ENCODE peak calls at places on chromosomes 3 and 15, in six cellular contexts. W is astrocyte, T is right cardiac atrium, U is GM23248, C is vagina, X is left lung. Q is an unnamed sample.

GRCh38 chr15:53588773-53589172 is 170.7 kb downstream of the WDR72 start:
- DNase-seq in W (peak; percentile 72), T (no peak), U (peak; percentile 2), C (no peak), X (no peak), Q (no peak)

GRCh38 chr3:146265720-146266119 is 14.8 kb upstream of the PLSCR4 start:
- DNase-seq in W (no peak), T (no peak), U (no peak), C (no peak), X (no peak), Q (no peak)

GRCh38 chr15:31280831-31281216 is 45.8 kb upstream of the KLF13 start:
- DNase-seq in W (no peak), T (no peak), U (no peak), C (peak; percentile 81), X (no peak), Q (no peak)

GRCh38 chr3:197520311-197521276 is 35.2 kb downstream of the BDH1 start:
- DNase-seq in W (peak; percentile 72), T (no peak), U (no peak), C (no peak), X (peak; percentile 76), Q (peak; percentile 98)

GRCh38 chr15:57994468-57995154 is 70.9 kb downstream of the ALDH1A2 start:
- DNase-seq in W (no peak), T (no peak), U (no peak), C (no peak), X (no peak), Q (peak; percentile 4)

GRCh38 chr3:12541625-12542024 is 3.7 kb downstream of the MKRN2OS start:
- DNase-seq in W (no peak), T (no peak), U (no peak), C (no peak), X (no peak), Q (no peak)

GRCh38 chr3:126441256-126441880 is 34.3 kb downstream of the ZXDC start:
- DNase-seq in W (no peak), T (no peak), U (no peak), C (peak; percentile 67), X (peak; percentile 71), Q (no peak)

GRCh38 chr15:48966595-48967301 is 3.0 kb upstream of the SHC4 start:
- DNase-seq in W (peak; percentile 87), T (no peak), U (peak; percentile 62), C (no peak), X (no peak), Q (peak; percentile 30)

GRCh38 chr15:47431501-47431900 is 285.8 kb upstream of the SEMA6D start:
- DNase-seq in W (peak; percentile 90), T (no peak), U (peak; percentile 61), C (no peak), X (no peak), Q (no peak)

GRCh38 chr3:194142156-194142910 is 6.4 kb downstream of the HES1 start:
- DNase-seq in W (no peak), T (peak; percentile 69), U (peak; percentile 35), C (no peak), X (no peak), Q (no peak)
- H3K27ac ChIP-seq in W (peak overlapping the region; percentile 98), T (peak overlapping the region; percentile 98), U (peak overlapping the region; percentile 93), C (peak overlapping the region; percentile 86), X (peak overlapping the region; percentile 91), Q (peak overlapping the region; percentile 97)

GRCh38 chr15:65055201-65055870 is 10.1 kb downstream of the SLC51B start:
- DNase-seq in W (peak; percentile 46), T (no peak), U (peak; percentile 56), C (no peak), X (no peak), Q (peak; percentile 65)

GRCh38 chr15:65052956-65053355 is 7.8 kb downstream of the SLC51B start:
- DNase-seq in W (no peak), T (no peak), U (no peak), C (no peak), X (no peak), Q (no peak)

GRCh38 chr15:65056106-65056505 is 10.9 kb downstream of the SLC51B start:
- DNase-seq in W (no peak), T (no peak), U (no peak), C (no peak), X (no peak), Q (no peak)

GRCh38 chr15:65056868-65057548 is 10.8 kb downstream of the RASL12 start:
- DNase-seq in W (peak; percentile 51), T (no peak), U (no peak), C (no peak), X (no peak), Q (no peak)

GRCh38 chr15:65054333-65055200 is 9.4 kb downstream of the SLC51B start:
- DNase-seq in W (no peak), T (peak; percentile 77), U (peak; percentile 82), C (no peak), X (peak; percentile 86), Q (peak; percentile 81)
- H3K4me1 ChIP-seq in W (peaks cover 23% of the 10 kb centered on the region), T (peaks cover 21% of the 10 kb centered on the region), U (peaks cover 2% of the 10 kb centered on the region), C (peaks cover 38% of the 10 kb centered on the region), X (no peaks in the 10 kb centered on the region), Q (peaks cover 34% of the 10 kb centered on the region)

DNA sequence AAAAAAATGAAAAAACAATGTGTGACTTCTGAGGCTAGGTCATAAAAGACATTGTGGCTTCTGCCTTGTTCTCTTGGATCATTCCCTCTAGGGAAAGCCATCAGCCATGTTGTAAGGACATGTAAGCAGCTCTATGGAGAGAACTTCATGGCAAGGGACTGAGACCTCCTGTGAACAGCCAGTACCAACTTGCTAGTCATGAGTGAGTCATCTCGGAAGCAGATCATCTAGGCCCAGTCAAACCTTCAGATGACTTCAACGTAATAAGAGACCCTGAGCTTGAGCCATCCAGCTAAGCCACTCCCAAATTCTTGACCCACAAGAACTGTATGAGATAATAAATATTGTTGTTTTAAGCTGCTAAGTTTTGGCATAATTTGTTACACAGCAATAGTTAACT is 4.9 kb downstream of the MON1A start:
- DNase-seq in W (peak; percentile 77), T (no peak), U (peak; percentile 82), C (no peak), X (no peak), Q (no peak)
- H3K27ac ChIP-seq in W (peak overlapping the region; percentile 34), T (no peak overlapping the region), U (peak overlapping the region; percentile 8), C (no peak overlapping the region), X (no peak overlapping the region), Q (no peak overlapping the region)

GRCh38 chr3:147371141-147371540 is 35.2 kb downstream of the ZIC4 start:
- DNase-seq in W (no peak), T (no peak), U (no peak), C (no peak), X (no peak), Q (no peak)

GRCh38 chr3:147369231-147369630 is 37.1 kb downstream of the ZIC4 start:
- DNase-seq in W (no peak), T (no peak), U (no peak), C (no peak), X (no peak), Q (no peak)

GRCh38 chr3:147370316-147370715 is 36.0 kb downstream of the ZIC4 start:
- DNase-seq in W (no peak), T (no peak), U (no peak), C (no peak), X (no peak), Q (no peak)

GRCh38 chr3:147368561-147369151 is 37.7 kb downstream of the ZIC4 start:
- DNase-seq in W (no peak), T (no peak), U (no peak), C (no peak), X (no peak), Q (no peak)

GRCh38 chr3:147369671-147370123 is 36.6 kb downstream of the ZIC4 start:
- DNase-seq in W (no peak), T (no peak), U (no peak), C (peak; percentile 82), X (no peak), Q (no peak)
- H3K4me1 ChIP-seq in W (no peaks in the 10 kb centered on the region), T (no peaks in the 10 kb centered on the region), U (no peaks in the 10 kb centered on the region), C (no peaks in the 10 kb centered on the region), X (no peaks in the 10 kb centered on the region), Q (no peaks in the 10 kb centered on the region)

GRCh38 chr15:62104846-62105245 is 38.1 kb downstream of the C2CD4A start:
- DNase-seq in W (no peak), T (no peak), U (no peak), C (no peak), X (no peak), Q (no peak)

GRCh38 chr15:62105266-62105665 is 38.5 kb downstream of the C2CD4A start:
- DNase-seq in W (no peak), T (no peak), U (no peak), C (peak; percentile 14), X (no peak), Q (no peak)

GRCh38 chr15:62107561-62108110 is 40.9 kb downstream of the C2CD4A start:
- DNase-seq in W (no peak), T (no peak), U (peak; percentile 53), C (no peak), X (no peak), Q (no peak)

GRCh38 chr15:62103431-62103830 is 36.7 kb downstream of the C2CD4A start:
- DNase-seq in W (no peak), T (no peak), U (no peak), C (no peak), X (no peak), Q (no peak)

DNA sequence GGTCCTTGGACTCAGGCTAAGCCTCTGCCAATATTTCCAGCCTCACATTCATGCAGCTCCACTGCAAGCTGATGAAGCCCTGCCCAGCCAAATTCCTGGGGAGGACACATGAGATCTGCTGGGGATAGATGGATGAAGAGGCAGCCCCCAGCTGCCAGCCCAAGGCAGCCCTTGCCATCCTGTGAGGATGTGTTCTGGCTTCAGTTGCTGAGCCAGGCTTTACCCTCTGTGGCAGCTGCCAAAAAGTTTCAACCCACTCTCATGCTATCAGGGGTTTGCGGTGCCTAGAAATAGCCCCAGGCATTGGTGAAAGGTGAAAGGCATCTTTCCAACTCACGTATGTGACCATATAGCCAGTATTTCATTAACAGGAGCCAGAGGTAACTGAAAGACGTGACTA is 37.6 kb downstream of the C2CD4A start:
- DNase-seq in W (no peak), T (no peak), U (no peak), C (no peak), X (no peak), Q (peak; percentile 61)
- H3K27ac ChIP-seq in W (no peak overlapping the region), T (no peak overlapping the region), U (no peak overlapping the region), C (no peak overlapping the region), X (no peak overlapping the region), Q (no peak overlapping the region)

GRCh38 chr3:112775011-112775742 is 71.5 kb downstream of the CD200R1L start:
- DNase-seq in W (peak; percentile 91), T (peak; percentile 47), U (peak; percentile 89), C (no peak), X (no peak), Q (no peak)
- H3K4me1 ChIP-seq in W (peaks cover 40% of the 10 kb centered on the region), T (no peaks in the 10 kb centered on the region), U (peaks cover 73% of the 10 kb centered on the region), C (peaks cover 86% of the 10 kb centered on the region), X (peaks cover 11% of the 10 kb centered on the region), Q (peaks cover 17% of the 10 kb centered on the region)

GRCh38 chr3:71492969-71493368 is 90.6 kb downstream of the FOXP1 start:
- DNase-seq in W (no peak), T (no peak), U (no peak), C (no peak), X (no peak), Q (no peak)
- H3K27ac ChIP-seq in W (no peak overlapping the region), T (no peak overlapping the region), U (no peak overlapping the region), C (no peak overlapping the region), X (no peak overlapping the region), Q (no peak overlapping the region)

GRCh38 chr3:70982700-70983140 is 600.8 kb downstream of the FOXP1 start:
- DNase-seq in W (peak; percentile 81), T (peak; percentile 50), U (peak; percentile 93), C (no peak), X (no peak), Q (no peak)
- H3K4me1 ChIP-seq in W (peaks cover 38% of the 10 kb centered on the region), T (peaks cover 20% of the 10 kb centered on the region), U (peaks cover 53% of the 10 kb centered on the region), C (peaks cover 59% of the 10 kb centered on the region), X (peaks cover 19% of the 10 kb centered on the region), Q (no peaks in the 10 kb centered on the region)

Q was measured in SJCRH30.